ENCODE peak calls at places on chromosome 19, in eight cellular contexts. Q is OCI-LY7, U is HCT116, R is H9, P is foreskin keratinocyte, X is kidney epithelial cell, G is mucosa of descending colon, Y is epithelial cell of esophagus. M is an unnamed sample.

GRCh38 chr19:7376151-7376852 is 27.6 kb downstream of the ARHGEF18 start:
- DNase-seq in Q (no peak), U (no peak), R (peak), P (peak), X (no peak), G (peak), Y (peak), M (peak)

GRCh38 chr19:51489113-51489512 is 10.8 kb downstream of the CEACAM18 start:
- DNase-seq in Q (no peak), U (no peak), R (no peak), P (no peak), X (no peak), G (no peak), Y (no peak), M (peak)

GRCh38 chr19:11481777-11482383 is 1.0 kb upstream of the ELAVL3 start:
- DNase-seq in Q (peak), U (no peak), R (peak), P (peak), X (no peak), G (peak), Y (peak), M (peak)

GRCh38 chr19:33171916-33172359 is 22.2 kb upstream of the LRP3 start:
- DNase-seq in Q (no peak), U (no peak), R (no peak), P (no peak), X (no peak), G (no peak), Y (peak), M (peak)

GRCh38 chr19:27997069-27997468 is 1215.9 kb downstream of the UQCRFS1 start:
- DNase-seq in Q (no peak), U (no peak), R (no peak), P (no peak), X (no peak), G (no peak), Y (no peak), M (no peak)

GRCh38 chr19:48090281-48090802 is 20.3 kb downstream of the PLA2G4C start:
- DNase-seq in Q (no peak), U (no peak), R (no peak), P (no peak), X (no peak), G (no peak), Y (no peak), M (no peak)

GRCh38 chr19:50820549-50821247 is 2.9 kb downstream of the KLK1 start:
- DNase-seq in Q (peak), U (no peak), R (peak), P (no peak), X (no peak), G (peak), Y (no peak), M (no peak)

GRCh38 chr19:789473-790052 is 7.7 kb upstream of the PTBP1 start:
- DNase-seq in Q (no peak), U (no peak), R (peak), P (no peak), X (no peak), G (no peak), Y (no peak), M (no peak)

DNA sequence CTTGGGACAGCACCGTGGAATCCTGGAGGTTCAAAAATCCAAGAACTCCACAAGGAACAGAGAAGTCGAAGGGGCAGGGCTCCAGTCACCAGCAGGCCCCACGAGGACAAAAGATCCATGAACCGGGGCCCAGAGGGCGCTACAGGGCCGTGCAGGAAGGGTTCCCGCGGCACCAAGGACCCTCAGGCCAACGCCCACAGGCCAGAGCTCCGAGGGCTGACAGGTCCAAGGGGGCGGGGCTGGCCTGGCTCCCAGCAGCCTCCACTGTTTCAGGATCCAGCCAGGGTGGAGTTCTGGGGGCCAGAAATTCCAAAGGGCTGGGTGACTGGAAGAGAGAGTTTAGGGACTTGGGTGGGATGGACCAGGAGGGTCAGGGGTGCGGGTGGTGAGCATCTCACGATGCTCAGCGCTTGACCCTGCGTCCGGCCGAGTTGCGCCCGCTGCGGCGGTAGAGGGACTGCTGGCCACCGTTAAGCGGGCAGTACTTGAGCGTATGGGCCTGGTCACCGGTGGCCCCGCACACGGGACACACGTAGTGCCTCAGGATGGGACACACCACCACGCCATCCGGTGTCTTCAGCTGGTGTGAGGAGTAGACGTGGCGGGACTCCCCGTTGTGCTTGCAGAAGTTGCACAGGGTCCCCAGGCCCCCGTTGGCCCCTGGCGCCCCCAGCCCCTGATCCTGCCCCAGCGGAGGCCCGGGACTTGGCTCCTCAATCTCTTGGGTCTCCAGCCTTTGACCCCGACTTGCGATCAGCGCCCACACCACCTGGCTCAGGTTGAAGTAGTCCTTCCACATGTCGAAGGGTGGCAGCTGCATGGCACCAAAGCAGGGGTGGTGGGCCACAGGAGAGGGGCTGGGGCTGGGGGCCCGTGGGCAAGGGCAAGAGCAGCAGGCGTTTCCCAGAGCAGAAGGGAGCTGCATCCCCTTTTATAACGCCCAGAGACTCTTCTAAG is at the start of gene NANOS2:
- DNase-seq in Q (peak), U (peak), R (peak), P (no peak), X (no peak), G (no peak), Y (no peak), M (peak)
- TF ChIP-seq CTCF in Q (peak), U (peak), R (peak), P (peak), X (no peak), G (no peak), Y (no peak), M (peak)

DNA sequence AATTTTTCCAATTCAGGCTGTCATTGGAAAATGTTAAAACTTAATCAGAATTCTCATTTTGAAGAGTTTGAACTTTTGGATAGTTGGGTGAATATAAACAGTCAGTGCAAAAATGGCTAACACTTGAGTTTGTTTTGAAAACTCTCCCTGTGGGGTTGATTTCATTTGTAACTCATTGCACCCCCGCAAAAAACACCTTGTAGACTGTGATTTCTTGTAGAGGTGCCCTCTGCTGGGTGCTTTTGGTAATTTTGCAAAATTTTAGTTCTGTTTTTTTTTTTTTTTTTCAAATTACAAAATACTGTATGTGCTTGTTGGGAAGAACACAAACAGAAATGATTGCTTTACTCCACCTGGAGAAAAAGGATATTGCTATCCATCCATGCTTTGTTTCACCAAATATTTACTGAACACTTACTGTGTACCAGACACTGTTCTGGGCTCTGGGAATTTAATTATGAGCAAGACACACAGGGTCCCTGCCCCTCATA is 28.2 kb upstream of the GPI start:
- DNase-seq in Q (peak), U (peak), R (no peak), P (no peak), X (no peak), G (no peak), Y (peak), M (peak)
- TF ChIP-seq CTCF in Q (peak), U (peak), R (peak), P (peak), X (peak), G (no peak), Y (peak), M (peak)

GRCh38 chr19:43534811-43535761 is 2.1 kb downstream of the ZNF575 start:
- DNase-seq in Q (peak), U (no peak), R (peak), P (no peak), X (no peak), G (peak), Y (peak), M (peak)
- TF ChIP-seq CTCF in Q (peak), U (peak), R (peak), P (peak), X (peak), G (peak), Y (peak), M (peak)

GRCh38 chr19:55485439-55486011 is 537 bp downstream of the NAT14 start:
- DNase-seq in Q (peak), U (no peak), R (no peak), P (no peak), X (no peak), G (peak), Y (no peak), M (no peak)
- TF ChIP-seq CTCF in Q (peak), U (no peak), R (no peak), P (no peak), X (no peak), G (no peak), Y (no peak), M (no peak)

GRCh38 chr19:1863638-1864479 is 480 bp upstream of the KLF16 start:
- DNase-seq in Q (peak), U (peak), R (peak), P (peak), X (no peak), G (peak), Y (peak), M (peak)

GRCh38 chr19:1866693-1867358 is 3.4 kb upstream of the KLF16 start:
- DNase-seq in Q (no peak), U (no peak), R (no peak), P (no peak), X (no peak), G (peak), Y (no peak), M (no peak)

GRCh38 chr19:1864480-1865171 is 1.2 kb upstream of the KLF16 start:
- DNase-seq in Q (peak), U (no peak), R (peak), P (no peak), X (no peak), G (peak), Y (peak), M (peak)

GRCh38 chr19:1867359-1867724 is 4.0 kb upstream of the KLF16 start:
- DNase-seq in Q (no peak), U (no peak), R (no peak), P (no peak), X (no peak), G (no peak), Y (no peak), M (no peak)

DNA sequence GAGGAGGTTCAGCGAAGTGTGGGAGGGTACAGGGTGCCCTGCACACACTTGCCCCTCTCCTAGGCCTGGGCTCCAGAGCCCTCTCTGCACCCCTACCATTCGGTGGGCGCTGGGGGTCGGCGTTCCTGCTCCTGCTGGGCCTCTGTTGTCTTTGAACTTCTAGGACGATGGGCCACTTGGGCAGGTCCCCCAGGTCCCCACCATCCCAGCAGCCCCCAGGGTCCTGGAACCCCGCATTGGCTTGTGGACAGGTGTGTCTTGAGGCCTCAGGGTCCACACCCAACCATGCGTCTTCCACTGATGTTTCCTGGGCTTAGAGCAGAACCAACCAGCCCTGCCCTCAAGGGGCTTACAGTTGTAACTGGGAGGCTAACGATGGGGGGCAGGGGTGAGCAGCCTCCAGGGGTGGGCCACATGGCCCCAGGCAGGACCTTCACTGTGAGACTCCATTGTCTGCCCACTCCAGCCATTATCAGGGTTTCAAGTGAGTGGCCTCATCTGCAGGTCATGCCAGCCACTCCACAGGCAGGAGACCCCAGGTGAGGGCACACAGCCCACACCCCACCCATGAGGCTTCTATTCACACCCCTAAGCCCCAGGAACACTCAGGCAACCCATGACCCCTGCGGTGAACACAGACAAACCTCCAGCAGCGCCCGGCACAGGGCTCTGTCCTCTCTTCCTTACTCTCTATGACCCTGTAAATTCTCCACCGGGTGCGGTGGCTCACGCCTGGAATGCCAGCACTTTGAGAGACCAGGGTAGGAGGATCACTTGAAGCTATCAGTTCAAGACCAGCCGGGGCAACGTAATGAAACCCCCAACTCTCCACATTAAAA is 2.0 kb upstream of the KLF16 start:
- DNase-seq in Q (no peak), U (no peak), R (no peak), P (no peak), X (no peak), G (peak), Y (no peak), M (no peak)
- TF ChIP-seq CTCF in Q (no peak), U (no peak), R (no peak), P (no peak), X (no peak), G (no peak), Y (no peak), M (no peak)

GRCh38 chr19:40321076-40321475 is 27.1 kb downstream of the C19orf47 start:
- DNase-seq in Q (no peak), U (no peak), R (no peak), P (no peak), X (no peak), G (no peak), Y (no peak), M (no peak)

GRCh38 chr19:40321566-40322270 is 26.5 kb downstream of the C19orf47 start:
- DNase-seq in Q (no peak), U (no peak), R (no peak), P (no peak), X (no peak), G (no peak), Y (no peak), M (no peak)

GRCh38 chr19:40322271-40322610 is 26.0 kb downstream of the C19orf47 start:
- DNase-seq in Q (no peak), U (no peak), R (no peak), P (no peak), X (no peak), G (no peak), Y (peak), M (no peak)

GRCh38 chr19:40323705-40324104 is 24.5 kb downstream of the C19orf47 start:
- DNase-seq in Q (no peak), U (no peak), R (no peak), P (no peak), X (no peak), G (no peak), Y (no peak), M (no peak)

DNA sequence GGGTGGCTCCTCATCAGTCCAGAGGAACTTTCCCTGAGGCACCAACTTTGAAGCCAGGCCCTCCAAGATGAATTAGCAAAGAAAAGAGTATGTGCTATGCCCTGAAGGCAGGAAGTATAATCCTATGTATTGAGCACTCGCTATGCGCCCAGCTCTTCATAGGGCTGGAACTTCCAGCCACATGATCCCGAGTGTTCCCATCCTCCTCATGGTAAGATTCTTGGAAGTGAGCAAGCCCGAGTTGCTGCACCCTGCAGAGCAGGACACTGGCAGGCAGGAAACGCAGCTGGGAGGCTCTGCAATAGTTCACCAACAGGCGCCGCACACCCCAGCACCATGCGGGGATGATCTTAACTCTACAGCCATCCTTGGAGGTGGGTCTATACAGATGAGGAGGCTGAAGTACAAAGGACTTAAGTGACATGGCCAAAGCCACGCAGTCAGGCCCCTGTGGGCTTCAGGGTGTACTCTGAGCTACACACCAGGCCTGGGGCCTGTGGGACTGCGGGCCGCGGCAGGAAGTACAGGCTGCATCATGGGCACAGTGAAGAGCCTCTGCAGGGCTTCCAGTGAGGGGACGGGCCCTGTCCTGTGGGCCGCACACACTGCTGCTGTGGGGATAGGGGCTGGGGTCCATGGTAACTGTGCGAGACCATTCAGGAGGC is 25.1 kb downstream of the C19orf47 start:
- DNase-seq in Q (no peak), U (no peak), R (no peak), P (no peak), X (no peak), G (no peak), Y (no peak), M (no peak)
- TF ChIP-seq CTCF in Q (no peak), U (no peak), R (no peak), P (no peak), X (no peak), G (no peak), Y (no peak), M (no peak)

GRCh38 chr19:43224855-43225253 is 19.4 kb upstream of the PSG4 start:
- DNase-seq in Q (no peak), U (no peak), R (no peak), P (no peak), X (no peak), G (no peak), Y (no peak), M (no peak)
- TF ChIP-seq CTCF in Q (no peak), U (no peak), R (no peak), P (no peak), X (no peak), G (no peak), Y (no peak), M (no peak)

M was measured in PC-3.